ENCODE peak calls at places on chromosomes 5 and 9, in six cellular contexts. B, M, H, C, J and W are unnamed samples.

GRCh38 chr9:129458663-129459549 is 162.0 kb downstream of the C9orf50 start:
- DNase-seq in J (no peak), M (no peak), C (peak; percentile 67), H (peak; percentile 47), B (no peak), W (no peak)

GRCh38 chr5:11609570-11610322 is 294.5 kb downstream of the CTNND2 start:
- DNase-seq in C (no peak), J (no peak), M (no peak), B (no peak), H (peak; percentile 13), W (no peak)

GRCh38 chr5:177314376-177315342 is 3.0 kb upstream of the MXD3 start:
- DNase-seq in J (no peak), B (no peak), M (no peak), H (no peak), C (no peak), W (no peak)

GRCh38 chr5:73333944-73334703 is 114.5 kb downstream of the FOXD1 start:
- DNase-seq in C (no peak), H (no peak), B (no peak), M (no peak), J (no peak), W (no peak)

GRCh38 chr5:57468481-57469165 is 14.0 kb downstream of the ACTBL2 start:
- DNase-seq in B (no peak), J (no peak), M (peak; percentile 47), H (no peak), C (no peak), W (peak; percentile 57)

GRCh38 chr5:174325441-174325840 is 279.9 kb downstream of the NSG2 start:
- DNase-seq in H (no peak), C (no peak), J (no peak), M (peak; percentile 14), B (no peak), W (no peak)

GRCh38 chr9:37187713-37188439 is 67.5 kb downstream of the ZCCHC7 start:
- DNase-seq in J (no peak), C (no peak), B (no peak), H (no peak), M (no peak), W (no peak)

GRCh38 chr5:56190500-56190899 is 42.6 kb downstream of the ANKRD55 start:
- DNase-seq in M (peak; percentile 65), J (no peak), H (peak; percentile 33), B (no peak), C (peak; percentile 52), W (peak; percentile 72)

GRCh38 chr5:174229640-174230350 is 184.3 kb downstream of the NSG2 start:
- DNase-seq in C (peak; percentile 53), B (no peak), J (no peak), H (no peak), M (peak; percentile 98), W (peak; percentile 8)

DNA sequence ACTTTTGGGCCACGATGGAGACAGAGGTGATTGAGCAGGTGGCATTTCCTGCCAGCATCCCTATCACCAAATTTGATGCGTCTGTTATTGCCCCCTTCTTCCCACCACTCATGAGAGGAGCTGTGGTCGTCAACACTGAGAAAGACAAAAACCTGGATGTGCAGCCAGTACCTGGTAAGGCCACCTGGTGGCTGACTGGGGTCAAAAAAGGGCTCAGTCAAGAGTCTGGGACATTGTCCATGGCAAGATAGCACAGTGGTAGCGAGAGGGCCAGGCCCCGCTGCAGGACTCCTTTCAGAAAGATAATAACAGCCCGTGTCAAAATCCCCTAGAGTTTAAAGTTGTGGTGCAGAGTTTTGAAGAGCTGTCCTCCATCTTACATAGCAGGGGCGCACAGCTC is 40.8 kb downstream of the CSF1R start:
- DNase-seq in M (no peak), H (no peak), B (no peak), J (no peak), C (no peak), W (no peak)
- TF ChIP-seq CTCF in M (no peak), H (no peak), B (peak; percentile 39), J (no peak), C (no peak), W (peak; percentile 25)

DNA sequence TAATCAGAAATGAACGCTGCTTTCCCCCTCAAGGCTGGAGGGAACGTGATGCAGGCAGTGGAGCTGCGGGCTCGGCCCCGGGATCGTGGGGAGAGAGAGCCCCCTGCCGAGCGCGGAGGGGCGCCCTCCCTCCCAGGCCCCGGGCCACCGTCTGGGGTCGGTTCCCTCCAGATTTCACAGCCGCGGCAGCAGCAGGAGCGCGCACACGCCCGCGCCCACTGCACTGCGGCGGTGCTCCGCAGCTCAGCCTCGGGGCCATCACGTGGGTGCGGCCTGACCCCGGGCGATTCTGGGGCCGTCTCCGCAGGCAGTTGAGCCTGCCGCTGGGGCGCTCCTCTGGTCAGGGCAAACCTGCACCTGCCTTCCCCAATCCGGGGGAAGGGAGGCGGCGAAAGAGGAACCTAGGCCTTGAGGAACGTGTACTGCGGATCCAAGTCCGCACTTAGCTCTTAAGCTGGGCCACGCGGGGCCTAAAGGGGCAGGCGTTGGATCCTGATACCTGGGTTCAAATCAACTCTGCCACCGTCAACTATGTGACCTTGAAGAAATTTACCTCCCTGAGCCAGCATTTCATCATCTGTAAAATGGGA is 9.4 kb upstream of the DELE1 start:
- DNase-seq in J (no peak), H (peak; percentile 71), B (peak; percentile 41), M (no peak), C (peak; percentile 25), W (no peak)
- TF ChIP-seq CTCF in J (no peak), H (no peak), B (peak; percentile 46), M (no peak), C (peak; percentile 32), W (peak; percentile 19)

DNA sequence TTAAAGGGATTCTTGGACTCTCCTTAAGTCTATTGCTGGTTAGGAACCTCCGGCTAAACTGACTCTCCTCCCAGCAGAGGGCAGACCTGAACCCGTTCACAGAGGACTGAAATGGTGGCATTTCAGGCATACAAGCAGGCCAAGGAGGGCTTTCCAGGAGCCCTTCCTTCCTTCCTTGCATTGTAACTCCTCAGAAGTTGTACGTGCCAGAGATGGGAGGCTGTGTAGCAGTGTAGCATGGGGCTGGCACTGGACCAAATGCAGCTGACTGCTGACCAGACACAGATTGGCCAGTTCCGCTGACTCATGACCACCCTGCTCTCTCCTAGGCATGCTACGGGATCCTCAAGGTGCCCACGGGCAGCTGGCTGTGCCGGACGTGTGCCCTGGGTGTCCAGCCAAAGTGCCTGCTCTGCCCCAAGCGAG is 36.4 kb downstream of the JADE2 start:
- DNase-seq in H (no peak), B (no peak), J (no peak), M (peak; percentile 80), C (peak; percentile 55), W (no peak)
- TF ChIP-seq CTCF in H (no peak), B (peak; percentile 50), J (no peak), M (peak; percentile 52), C (no peak), W (peak; percentile 30)

DNA sequence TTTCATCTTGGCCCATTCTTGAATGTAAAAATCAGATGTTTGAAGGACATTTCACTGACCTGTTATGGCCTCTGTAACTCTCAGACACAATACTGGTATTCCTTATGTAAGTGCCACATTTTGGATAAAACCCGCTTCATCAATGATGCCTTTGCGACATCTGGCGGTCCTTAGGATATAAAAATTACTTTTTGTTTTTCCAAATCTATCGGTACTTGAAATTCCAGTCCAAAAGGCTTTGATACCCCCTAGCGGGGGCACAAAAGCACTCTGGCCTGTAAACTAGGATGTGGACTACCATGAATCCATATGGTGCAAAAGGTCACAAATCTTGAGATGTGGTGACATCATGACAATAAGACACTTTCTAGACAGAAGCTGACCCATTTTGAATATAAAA is 291.8 kb downstream of the KIAA0825 start:
- DNase-seq in B (no peak), C (no peak), J (no peak), H (no peak), M (peak; percentile 30), W (no peak)
- TF ChIP-seq CTCF in B (no peak), C (no peak), J (no peak), H (no peak), M (peak; percentile 61), W (no peak)